ENCODE peak calls at places on chromosomes 12 and 14, in seven cellular contexts. K is Panc1, I is astrocyte of the cerebellum, X is lower lobe of right lung, U is suprapubic skin, W is RWPE2, G is AG10803. F is an unnamed sample.

GRCh38 chr12:42306297-42306696 is 19.6 kb downstream of the ZCRB1 start:
- DNase-seq in K (no peak), I (no peak), X (no peak), U (no peak), W (no peak), G (no peak), F (no peak)

GRCh38 chr12:104752883-104753282 is 205.2 kb downstream of the SLC41A2 start:
- DNase-seq in K (no peak), I (no peak), X (no peak), U (no peak), W (no peak), G (no peak), F (no peak)

GRCh38 chr12:58349161-58349560 is 407.8 kb downstream of the ATP23 start:
- DNase-seq in K (no peak), I (no peak), X (no peak), U (no peak), W (no peak), G (no peak), F (no peak)

GRCh38 chr12:87678453-87678852 is 350.7 kb downstream of the C12orf50 start:
- DNase-seq in K (no peak), I (no peak), X (no peak), U (no peak), W (no peak), G (peak), F (no peak)

GRCh38 chr12:128140551-128140950 is 126.4 kb upstream of the TMEM132C start:
- DNase-seq in K (no peak), I (no peak), X (no peak), U (no peak), W (no peak), G (no peak), F (no peak)

GRCh38 chr12:15534322-15534721 is 212.0 kb downstream of the PTPRO start:
- DNase-seq in K (no peak), I (no peak), X (no peak), U (no peak), W (no peak), G (no peak), F (no peak)

GRCh38 chr14:104561124-104561531 is 18.4 kb upstream of the C14orf180 start:
- DNase-seq in K (no peak), I (no peak), X (no peak), U (no peak), W (no peak), G (no peak), F (no peak)

GRCh38 chr12:68331500-68331868 is 678 bp downstream of the MDM1 start:
- DNase-seq in K (no peak), I (no peak), X (no peak), U (no peak), W (no peak), G (no peak), F (no peak)

GRCh38 chr12:123046431-123046830 is 66.0 kb downstream of the ARL6IP4 start:
- DNase-seq in K (no peak), I (no peak), X (no peak), U (no peak), W (no peak), G (no peak), F (peak)

GRCh38 chr12:12519599-12519998 is 43.1 kb downstream of the DUSP16 start:
- DNase-seq in K (no peak), I (no peak), X (no peak), U (no peak), W (no peak), G (no peak), F (no peak)

GRCh38 chr12:16607895-16608294 is 1.9 kb upstream of the LMO3 start:
- DNase-seq in K (no peak), I (no peak), X (peak), U (no peak), W (no peak), G (no peak), F (no peak)

GRCh38 chr14:104547998-104548700 is 31.4 kb upstream of the C14orf180 start:
- DNase-seq in K (no peak), I (no peak), X (no peak), U (peak), W (peak), G (no peak), F (no peak)

GRCh38 chr12:113792450-113792849 is 173.7 kb downstream of the RBM19 start:
- DNase-seq in K (no peak), I (no peak), X (no peak), U (no peak), W (no peak), G (no peak), F (no peak)

GRCh38 chr14:54814076-54814475 is 88.5 kb downstream of the GCH1 start:
- DNase-seq in K (no peak), I (no peak), X (no peak), U (no peak), W (no peak), G (no peak), F (no peak)

GRCh38 chr12:9869307-9870161 is at the start of gene CLEC2B:
- DNase-seq in K (no peak), I (peak), X (no peak), U (no peak), W (no peak), G (peak), F (peak)

GRCh38 chr12:15852383-15852782 is 29.8 kb upstream of the STRAP start:
- DNase-seq in K (no peak), I (no peak), X (no peak), U (no peak), W (no peak), G (peak), F (no peak)

GRCh38 chr14:103280278-103280917 is 53.6 kb upstream of the EIF5 start:
- DNase-seq in K (no peak), I (no peak), X (no peak), U (no peak), W (no peak), G (no peak), F (no peak)

GRCh38 chr12:13106666-13107065 is 3.2 kb upstream of the GSG1 start:
- DNase-seq in K (no peak), I (no peak), X (no peak), U (no peak), W (no peak), G (no peak), F (no peak)

GRCh38 chr12:4011597-4011996 is 138.4 kb upstream of the PARP11 start:
- DNase-seq in K (no peak), I (no peak), X (peak), U (no peak), W (peak), G (no peak), F (peak)

GRCh38 chr12:46763230-46763629 is 62.6 kb downstream of the SLC38A4 start:
- DNase-seq in K (no peak), I (no peak), X (no peak), U (no peak), W (no peak), G (no peak), F (no peak)

GRCh38 chr14:70002589-70003240 is 123.5 kb downstream of the SMOC1 start:
- DNase-seq in K (no peak), I (peak), X (no peak), U (no peak), W (no peak), G (no peak), F (no peak)

GRCh38 chr14:104291123-104292000 is 153.0 kb downstream of the KIF26A start:
- DNase-seq in K (no peak), I (no peak), X (peak), U (peak), W (peak), G (no peak), F (no peak)

GRCh38 chr12:21234395-21234794 is 100.3 kb downstream of the SLCO1A2 start:
- DNase-seq in K (no peak), I (no peak), X (no peak), U (no peak), W (no peak), G (no peak), F (no peak)

GRCh38 chr12:12693111-12693671 is 2.8 kb downstream of the GPR19 start:
- DNase-seq in K (no peak), I (no peak), X (no peak), U (no peak), W (no peak), G (no peak), F (no peak)

GRCh38 chr14:101087614-101088394 is 184.3 kb upstream of the RTL1 start:
- DNase-seq in K (no peak), I (peak), X (no peak), U (peak), W (no peak), G (peak), F (no peak)

GRCh38 chr12:8667280-8667679 is 4.7 kb upstream of the MFAP5 start:
- DNase-seq in K (no peak), I (no peak), X (no peak), U (no peak), W (no peak), G (no peak), F (no peak)

GRCh38 chr12:105741786-105742566 is 396.8 kb downstream of the NUAK1 start:
- DNase-seq in K (no peak), I (peak), X (no peak), U (no peak), W (no peak), G (peak), F (no peak)

GRCh38 chr14:90804292-90804671 is 11.9 kb downstream of the TTC7B start:
- DNase-seq in K (no peak), I (no peak), X (no peak), U (no peak), W (no peak), G (no peak), F (no peak)

GRCh38 chr12:34126239-34126641 is 103.9 kb downstream of the ALG10 start:
- DNase-seq in K (no peak), I (no peak), X (no peak), U (no peak), W (no peak), G (no peak), F (no peak)

GRCh38 chr12:19183121-19183838 is 53.7 kb downstream of the PLEKHA5 start:
- DNase-seq in K (no peak), I (no peak), X (no peak), U (no peak), W (no peak), G (peak), F (no peak)
- TF ChIP-seq CTCF in K (peak), I (peak), X (no peak), U (no peak), W (no peak), G (peak), F (peak)

DNA sequence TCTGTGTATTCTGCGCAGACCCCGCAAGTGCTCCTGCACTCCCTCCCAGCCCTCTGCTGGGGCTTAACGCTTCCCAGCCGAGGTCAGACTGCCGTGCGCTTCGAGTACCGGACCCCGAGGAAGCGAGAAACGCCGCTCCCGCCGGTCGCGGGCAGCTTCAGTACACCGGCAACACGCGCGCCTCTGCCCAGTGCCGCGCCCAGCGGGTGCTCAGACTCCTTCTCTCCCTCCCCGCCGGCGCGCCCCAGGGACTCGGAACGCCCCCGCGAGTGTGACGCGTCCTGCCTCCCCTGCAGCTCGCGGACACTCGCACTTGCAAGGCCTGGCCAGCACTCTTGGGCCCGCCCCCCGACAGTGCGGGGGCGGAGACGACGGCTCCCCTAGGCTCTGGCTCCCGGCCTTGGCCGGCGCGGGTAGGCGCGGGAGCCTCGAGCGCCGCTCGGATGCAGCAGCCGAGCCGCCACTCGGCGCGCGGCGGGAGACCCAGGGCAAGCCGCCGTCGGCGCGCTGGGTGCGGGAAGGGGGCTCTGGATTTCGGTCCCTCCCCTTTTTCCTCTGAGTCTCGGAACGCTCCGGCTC is at the start of gene PTGER2:
- DNase-seq in K (no peak), I (no peak), X (peak), U (peak), W (peak), G (peak), F (peak)
- H3K4me3 ChIP-seq in K (peak), I (peak), X (peak), U (peak), W (peak), G (peak), F (peak)

GRCh38 chr12:111030800-111031199 is 110.4 kb upstream of the MYL2 start:
- DNase-seq in K (no peak), I (no peak), X (no peak), U (no peak), W (no peak), G (no peak), F (no peak)
- TF ChIP-seq CTCF in K (no peak), I (no peak), X (no peak), U (no peak), W (no peak), G (no peak), F (no peak)

GRCh38 chr12:126487581-126487980 is 1422.3 kb downstream of the AACS start:
- DNase-seq in K (no peak), I (peak), X (no peak), U (no peak), W (no peak), G (no peak), F (no peak)

GRCh38 chr12:126493366-126494108 is 1428.3 kb downstream of the AACS start:
- DNase-seq in K (peak), I (no peak), X (no peak), U (no peak), W (peak), G (no peak), F (no peak)

GRCh38 chr12:126488786-126489185 is 1423.6 kb downstream of the AACS start:
- DNase-seq in K (no peak), I (no peak), X (no peak), U (no peak), W (no peak), G (no peak), F (no peak)

DNA sequence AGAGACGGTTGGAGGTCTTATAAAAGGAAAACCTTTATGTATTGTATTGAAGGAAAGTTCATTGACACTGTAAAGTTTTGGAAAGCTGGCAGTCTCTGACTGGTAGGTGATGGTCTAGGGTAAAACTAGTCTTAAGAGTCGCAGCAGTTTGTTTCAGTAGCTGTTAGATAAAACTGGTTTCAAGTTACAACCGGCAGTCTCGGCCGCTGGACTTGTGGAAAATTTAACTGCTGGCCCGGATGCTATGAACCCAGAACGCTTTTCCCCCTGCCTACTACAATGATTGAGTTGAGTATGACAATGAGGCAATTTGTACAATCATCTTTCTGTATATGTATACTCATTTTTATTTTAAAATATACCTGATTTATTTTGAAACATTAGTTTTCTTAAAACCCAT is 1426.9 kb downstream of the AACS start:
- DNase-seq in K (no peak), I (no peak), X (no peak), U (no peak), W (no peak), G (no peak), F (no peak)
- H3K4me3 ChIP-seq in K (no peak), I (no peak), X (no peak), U (no peak), W (no peak), G (no peak), F (no peak)

GRCh38 chr12:108563804-108564151 is 1.4 kb downstream of the ISCU start:
- DNase-seq in K (no peak), I (no peak), X (no peak), U (no peak), W (no peak), G (no peak), F (no peak)
- TF ChIP-seq CTCF in K (peak), I (no peak), X (no peak), U (no peak), W (peak), G (no peak), F (no peak)

F was measured in retinal pigment epithelial cell.